ENCODE peak calls at places on chromosomes 13 and 19, in eight cellular contexts. One of them, this sample, is unnamed.

GRCh38 chr13:51453959-51454703 is 1.3 kb upstream of the INTS6 start:
- DNase-seq in T1000: no peak
- DNase-seq in stimulated activated CD8-positive, alpha-beta memory T cell treated with anti-CD3 and anti-CD28 coated beads, Interleukin-4, amount 100 ng/mL, for 48 hours: peak
- DNase-seq in myocyte: peak
- DNase-seq in EH: peak
- DNase-seq in HEK293T: peak
- DNase-seq in Kasumi-1: peak
- DNase-seq in head of caudate nucleus: no peak
- DNase-seq in this sample: peak

GRCh38 chr19:40184273-40184672 is 7.0 kb upstream of the MAP3K10 start:
- DNase-seq in T1000: no peak
- DNase-seq in stimulated activated CD8-positive, alpha-beta memory T cell treated with anti-CD3 and anti-CD28 coated beads, Interleukin-4, amount 100 ng/mL, for 48 hours: no peak
- DNase-seq in myocyte: no peak
- DNase-seq in EH: no peak
- DNase-seq in HEK293T: no peak
- DNase-seq in Kasumi-1: no peak
- DNase-seq in head of caudate nucleus: no peak
- DNase-seq in this sample: no peak

GRCh38 chr13:30870049-30870884 is 35.8 kb upstream of the MEDAG start:
- DNase-seq in T1000: peak
- DNase-seq in stimulated activated CD8-positive, alpha-beta memory T cell treated with anti-CD3 and anti-CD28 coated beads, Interleukin-4, amount 100 ng/mL, for 48 hours: peak
- DNase-seq in myocyte: peak
- DNase-seq in EH: peak
- DNase-seq in HEK293T: peak
- DNase-seq in Kasumi-1: no peak
- DNase-seq in head of caudate nucleus: no peak
- DNase-seq in this sample: no peak

GRCh38 chr19:49014123-49014869 is 2.6 kb downstream of the LHB start:
- DNase-seq in T1000: peak
- DNase-seq in stimulated activated CD8-positive, alpha-beta memory T cell treated with anti-CD3 and anti-CD28 coated beads, Interleukin-4, amount 100 ng/mL, for 48 hours: no peak
- DNase-seq in myocyte: no peak
- DNase-seq in EH: no peak
- DNase-seq in HEK293T: no peak
- DNase-seq in Kasumi-1: no peak
- DNase-seq in head of caudate nucleus: no peak
- DNase-seq in this sample: no peak

GRCh38 chr13:113548778-113549621 is 35.6 kb upstream of the TFDP1 start:
- DNase-seq in T1000: no peak
- DNase-seq in stimulated activated CD8-positive, alpha-beta memory T cell treated with anti-CD3 and anti-CD28 coated beads, Interleukin-4, amount 100 ng/mL, for 48 hours: no peak
- DNase-seq in myocyte: no peak
- DNase-seq in EH: peak
- DNase-seq in HEK293T: no peak
- DNase-seq in Kasumi-1: no peak
- DNase-seq in head of caudate nucleus: no peak
- DNase-seq in this sample: no peak

GRCh38 chr13:27406178-27406939 is 18.1 kb upstream of the GTF3A start:
- DNase-seq in T1000: no peak
- DNase-seq in stimulated activated CD8-positive, alpha-beta memory T cell treated with anti-CD3 and anti-CD28 coated beads, Interleukin-4, amount 100 ng/mL, for 48 hours: peak
- DNase-seq in myocyte: peak
- DNase-seq in EH: peak
- DNase-seq in HEK293T: peak
- DNase-seq in Kasumi-1: peak
- DNase-seq in head of caudate nucleus: no peak
- DNase-seq in this sample: no peak

GRCh38 chr13:33262997-33263396 is 22.6 kb downstream of the STARD13 start:
- DNase-seq in T1000: no peak
- DNase-seq in stimulated activated CD8-positive, alpha-beta memory T cell treated with anti-CD3 and anti-CD28 coated beads, Interleukin-4, amount 100 ng/mL, for 48 hours: no peak
- DNase-seq in myocyte: no peak
- DNase-seq in EH: peak
- DNase-seq in HEK293T: no peak
- DNase-seq in Kasumi-1: no peak
- DNase-seq in head of caudate nucleus: no peak
- DNase-seq in this sample: peak

GRCh38 chr13:74288361-74288911 is 154.2 kb upstream of the KLF12 start:
- DNase-seq in T1000: no peak
- DNase-seq in stimulated activated CD8-positive, alpha-beta memory T cell treated with anti-CD3 and anti-CD28 coated beads, Interleukin-4, amount 100 ng/mL, for 48 hours: peak
- DNase-seq in myocyte: peak
- DNase-seq in EH: no peak
- DNase-seq in HEK293T: peak
- DNase-seq in Kasumi-1: no peak
- DNase-seq in head of caudate nucleus: peak
- DNase-seq in this sample: peak

GRCh38 chr13:97125810-97126738 is 96.1 kb upstream of the MBNL2 start:
- DNase-seq in T1000: no peak
- DNase-seq in stimulated activated CD8-positive, alpha-beta memory T cell treated with anti-CD3 and anti-CD28 coated beads, Interleukin-4, amount 100 ng/mL, for 48 hours: no peak
- DNase-seq in myocyte: peak
- DNase-seq in EH: peak
- DNase-seq in HEK293T: peak
- DNase-seq in Kasumi-1: no peak
- DNase-seq in head of caudate nucleus: no peak
- DNase-seq in this sample: no peak

GRCh38 chr19:5115771-5116202 is 146.9 kb downstream of the KDM4B start:
- DNase-seq in T1000: no peak
- DNase-seq in stimulated activated CD8-positive, alpha-beta memory T cell treated with anti-CD3 and anti-CD28 coated beads, Interleukin-4, amount 100 ng/mL, for 48 hours: no peak
- DNase-seq in myocyte: no peak
- DNase-seq in EH: no peak
- DNase-seq in HEK293T: no peak
- DNase-seq in Kasumi-1: no peak
- DNase-seq in head of caudate nucleus: no peak
- DNase-seq in this sample: no peak

GRCh38 chr13:20222553-20222952 is 9.6 kb downstream of the GJB6 start:
- DNase-seq in T1000: no peak
- DNase-seq in stimulated activated CD8-positive, alpha-beta memory T cell treated with anti-CD3 and anti-CD28 coated beads, Interleukin-4, amount 100 ng/mL, for 48 hours: no peak
- DNase-seq in myocyte: no peak
- DNase-seq in EH: no peak
- DNase-seq in HEK293T: no peak
- DNase-seq in Kasumi-1: no peak
- DNase-seq in head of caudate nucleus: no peak
- DNase-seq in this sample: no peak

GRCh38 chr19:15701757-15702589 is 25.9 kb upstream of the OR10H2 start:
- DNase-seq in T1000: no peak
- DNase-seq in stimulated activated CD8-positive, alpha-beta memory T cell treated with anti-CD3 and anti-CD28 coated beads, Interleukin-4, amount 100 ng/mL, for 48 hours: no peak
- DNase-seq in myocyte: no peak
- DNase-seq in EH: no peak
- DNase-seq in HEK293T: no peak
- DNase-seq in Kasumi-1: no peak
- DNase-seq in head of caudate nucleus: no peak
- DNase-seq in this sample: no peak

GRCh38 chr19:46772170-46773017 is 16.0 kb downstream of the SLC1A5 start:
- DNase-seq in T1000: no peak
- DNase-seq in stimulated activated CD8-positive, alpha-beta memory T cell treated with anti-CD3 and anti-CD28 coated beads, Interleukin-4, amount 100 ng/mL, for 48 hours: no peak
- DNase-seq in myocyte: no peak
- DNase-seq in EH: peak
- DNase-seq in HEK293T: no peak
- DNase-seq in Kasumi-1: no peak
- DNase-seq in head of caudate nucleus: no peak
- DNase-seq in this sample: no peak

GRCh38 chr19:28330831-28331230 is 882.1 kb downstream of the UQCRFS1 start:
- DNase-seq in T1000: no peak
- DNase-seq in stimulated activated CD8-positive, alpha-beta memory T cell treated with anti-CD3 and anti-CD28 coated beads, Interleukin-4, amount 100 ng/mL, for 48 hours: no peak
- DNase-seq in myocyte: no peak
- DNase-seq in EH: no peak
- DNase-seq in HEK293T: no peak
- DNase-seq in Kasumi-1: no peak
- DNase-seq in head of caudate nucleus: no peak
- DNase-seq in this sample: no peak

GRCh38 chr19:39524495-39524894 is 8.2 kb downstream of the EID2B start:
- DNase-seq in T1000: no peak
- DNase-seq in stimulated activated CD8-positive, alpha-beta memory T cell treated with anti-CD3 and anti-CD28 coated beads, Interleukin-4, amount 100 ng/mL, for 48 hours: no peak
- DNase-seq in myocyte: peak
- DNase-seq in EH: no peak
- DNase-seq in HEK293T: no peak
- DNase-seq in Kasumi-1: no peak
- DNase-seq in head of caudate nucleus: no peak
- DNase-seq in this sample: no peak

GRCh38 chr19:55041627-55042343 is 3.7 kb upstream of the GP6 start:
- DNase-seq in T1000: no peak
- DNase-seq in stimulated activated CD8-positive, alpha-beta memory T cell treated with anti-CD3 and anti-CD28 coated beads, Interleukin-4, amount 100 ng/mL, for 48 hours: peak
- DNase-seq in myocyte: no peak
- DNase-seq in EH: no peak
- DNase-seq in HEK293T: no peak
- DNase-seq in Kasumi-1: peak
- DNase-seq in head of caudate nucleus: no peak
- DNase-seq in this sample: no peak